ENCODE peak calls at places on chromosomes 11 and 22, in four cellular contexts. O, S, T and U are unnamed samples.

GRCh38 chr11:90845126-90845525 is 622.3 kb upstream of the CHORDC1 start:
- DNase-seq in O (no peak), S (no peak), T (no peak), U (no peak)

GRCh38 chr22:17266261-17266971 is 47.2 kb upstream of the ADA2 start:
- DNase-seq in O (no peak), S (peak), T (no peak), U (no peak)

GRCh38 chr11:65586676-65587075 is 8.9 kb downstream of the KCNK7 start:
- DNase-seq in O (peak), S (peak), T (no peak), U (no peak)

GRCh38 chr22:49688516-49689254 is 139.0 kb downstream of the BRD1 start:
- DNase-seq in O (no peak), S (no peak), T (no peak), U (no peak)

GRCh38 chr11:9264381-9265210 is 554 bp downstream of the DENND5A start:
- DNase-seq in O (peak), S (peak), T (no peak), U (peak)

GRCh38 chr22:27239520-27239919 is 562.0 kb downstream of the MN1 start:
- DNase-seq in O (no peak), S (no peak), T (no peak), U (no peak)

GRCh38 chr11:12110714-12111481 is 508 bp downstream of the MICAL2 start:
- DNase-seq in O (no peak), S (peak), T (no peak), U (peak)

GRCh38 chr11:130340671-130341319 is 26.1 kb upstream of the ZBTB44 start:
- DNase-seq in O (no peak), S (no peak), T (no peak), U (no peak)

GRCh38 chr22:19554834-19555404 is 30.7 kb upstream of the CLDN5 start:
- DNase-seq in O (peak), S (peak), T (no peak), U (peak)

GRCh38 chr11:105297463-105297862 is 157.9 kb upstream of the CARD18 start:
- DNase-seq in O (peak), S (no peak), T (no peak), U (no peak)

GRCh38 chr22:46758867-46759290 is 3.6 kb upstream of the TBC1D22A start:
- DNase-seq in O (peak), S (peak), T (no peak), U (peak)

GRCh38 chr11:75293903-75294302 is 53.3 kb downstream of the TPBGL start:
- DNase-seq in O (no peak), S (no peak), T (no peak), U (no peak)

GRCh38 chr22:49023879-49024774 is 803.5 kb downstream of the BRD1 start:
- DNase-seq in O (no peak), S (no peak), T (no peak), U (no peak)

GRCh38 chr11:94151903-94152677 is 23.4 kb downstream of the PANX1 start:
- DNase-seq in O (peak), S (no peak), T (no peak), U (peak)

GRCh38 chr11:73058989-73059674 is 83.0 kb downstream of the FCHSD2 start:
- DNase-seq in O (no peak), S (no peak), T (no peak), U (no peak)

GRCh38 chr11:8071616-8072581 is 9.1 kb upstream of the TUB start:
- DNase-seq in O (no peak), S (peak), T (no peak), U (no peak)

GRCh38 chr22:25896098-25896497 is 154.1 kb downstream of the MYO18B start:
- DNase-seq in O (no peak), S (peak), T (no peak), U (no peak)

GRCh38 chr11:69155302-69156198 is at the start of gene SMIM38:
- DNase-seq in O (no peak), S (no peak), T (no peak), U (no peak)

GRCh38 chr11:124285610-124286344 is 28.0 kb downstream of the OR8D1 start:
- DNase-seq in O (no peak), S (no peak), T (no peak), U (peak)

GRCh38 chr11:113179181-113179701 is 135.1 kb upstream of the TTC12 start:
- DNase-seq in O (no peak), S (peak), T (no peak), U (no peak)

GRCh38 chr11:8338138-8338537 is 74.5 kb upstream of the LMO1 start:
- DNase-seq in O (peak), S (peak), T (no peak), U (peak)

GRCh38 chr22:24834845-24835570 is 29.0 kb downstream of the SGSM1 start:
- DNase-seq in O (no peak), S (peak), T (no peak), U (no peak)

GRCh38 chr11:27429740-27430451 is 42.7 kb downstream of the LGR4 start:
- DNase-seq in O (no peak), S (no peak), T (no peak), U (no peak)

GRCh38 chr11:58023435-58023931 is at the start of gene OR9Q1:
- DNase-seq in O (no peak), S (no peak), T (no peak), U (no peak)

GRCh38 chr11:122330466-122330865 is 214.5 kb upstream of the BLID start:
- DNase-seq in O (no peak), S (no peak), T (no peak), U (no peak)

GRCh38 chr11:59753650-59754493 is 1.3 kb upstream of the STX3 start:
- DNase-seq in O (peak), S (peak), T (peak), U (peak)

GRCh38 chr22:46984751-46985506 is 222.5 kb downstream of the TBC1D22A start:
- DNase-seq in O (peak), S (no peak), T (no peak), U (peak)

GRCh38 chr11:130403301-130403804 is 25.1 kb downstream of the ADAMTS8 start:
- DNase-seq in O (peak), S (no peak), T (no peak), U (peak)

GRCh38 chr11:65416341-65417185 is 6.0 kb upstream of the NEAT1 start:
- DNase-seq in O (peak), S (peak), T (peak), U (peak)

GRCh38 chr11:64372021-64372420 is 13.1 kb downstream of the RPS6KA4 start:
- DNase-seq in O (no peak), S (no peak), T (no peak), U (no peak)

GRCh38 chr11:82902880-82903279 is 1.3 kb downstream of the DDIAS start:
- DNase-seq in O (no peak), S (no peak), T (no peak), U (no peak)

GRCh38 chr11:69220581-69221051 is 64.9 kb downstream of the SMIM38 start:
- DNase-seq in O (no peak), S (no peak), T (no peak), U (peak)

GRCh38 chr22:47605441-47605840 is 843.0 kb downstream of the TBC1D22A start:
- DNase-seq in O (no peak), S (no peak), T (no peak), U (no peak)

GRCh38 chr11:1854949-1855885 is 2.3 kb downstream of the LSP1 start:
- DNase-seq in O (no peak), S (no peak), T (no peak), U (no peak)

GRCh38 chr11:5932671-5933070 is 9.4 kb upstream of the OR56A3 start:
- DNase-seq in O (no peak), S (no peak), T (no peak), U (no peak)

GRCh38 chr22:45224331-45224730 is 16.4 kb downstream of the KIAA0930 start:
- DNase-seq in O (no peak), S (no peak), T (no peak), U (no peak)